ENCODE peak calls at places on chromosome 22, in five cellular contexts. A is bronchial epithelial cell; P is T-helper 1 cell; T is activated T-helper 9 cell treated with anti-CD3 and anti-CD28 coated beads, Interleukin-2, amount 50 U/mL, for 16 hours; C is dermis microvascular lymphatic vessel endothelial cell. X is an unnamed sample.

GRCh38 chr22:43829448-43829821 is 17.3 kb upstream of the EFCAB6 start:
- DNase-seq in A (no peak), P (no peak), T (no peak), C (no peak), X (no peak)

GRCh38 chr22:50009251-50009650 is 3.3 kb downstream of the IL17REL start:
- DNase-seq in A (no peak), P (no peak), T (no peak), C (no peak), X (no peak)

GRCh38 chr22:28867191-28867590 is 16.2 kb upstream of the ZNRF3 start:
- DNase-seq in A (no peak), P (no peak), T (no peak), C (no peak), X (no peak)

GRCh38 chr22:24516301-24516737 is 21.2 kb downstream of the UPB1 start:
- DNase-seq in A (peak), P (no peak), T (no peak), C (no peak), X (no peak)

GRCh38 chr22:41983516-41983915 is 14.3 kb downstream of the SEPTIN3 start:
- DNase-seq in A (peak), P (no peak), T (no peak), C (no peak), X (no peak)

GRCh38 chr22:50530857-50531545 is 1.2 kb upstream of the TYMP start:
- DNase-seq in A (peak), P (peak), T (peak), C (no peak), X (peak)

GRCh38 chr22:20550851-20551744 is 43.7 kb downstream of the MED15 start:
- DNase-seq in A (peak), P (peak), T (peak), C (no peak), X (peak)

GRCh38 chr22:27377901-27378300 is 423.7 kb downstream of the MN1 start:
- DNase-seq in A (no peak), P (no peak), T (no peak), C (no peak), X (no peak)

GRCh38 chr22:31243339-31244043 is 31.4 kb downstream of the LIMK2 start:
- DNase-seq in A (peak), P (no peak), T (no peak), C (no peak), X (no peak)

GRCh38 chr22:21652547-21653545 is 10.7 kb downstream of the SDF2L1 start:
- DNase-seq in A (no peak), P (no peak), T (no peak), C (no peak), X (peak)

GRCh38 chr22:47092896-47093311 is 330.5 kb downstream of the TBC1D22A start:
- DNase-seq in A (peak), P (no peak), T (no peak), C (no peak), X (no peak)

GRCh38 chr22:42269407-42270177 is 861 bp downstream of the TCF20 start:
- DNase-seq in A (peak), P (peak), T (peak), C (no peak), X (peak)

GRCh38 chr22:17272511-17272991 is 53.3 kb upstream of the ADA2 start:
- DNase-seq in A (no peak), P (no peak), T (no peak), C (no peak), X (peak)

GRCh38 chr22:20524004-20524481 is 16.6 kb downstream of the MED15 start:
- DNase-seq in A (peak), P (no peak), T (no peak), C (peak), X (no peak)

GRCh38 chr22:25081409-25081824 is 118.2 kb upstream of the CRYBB3 start:
- DNase-seq in A (peak), P (peak), T (no peak), C (peak), X (peak)

GRCh38 chr22:26139320-26139719 is 29.9 kb upstream of the SEZ6L start:
- DNase-seq in A (no peak), P (no peak), T (no peak), C (no peak), X (no peak)

GRCh38 chr22:27094633-27095308 is 437.4 kb downstream of the MIAT start:
- DNase-seq in A (no peak), P (no peak), T (no peak), C (no peak), X (no peak)

GRCh38 chr22:28207281-28208030 is 288.4 kb upstream of the PITPNB start:
- DNase-seq in A (no peak), P (no peak), T (no peak), C (no peak), X (no peak)

GRCh38 chr22:46107089-46107664 is 43.1 kb upstream of the PPARA start:
- DNase-seq in A (peak), P (no peak), T (no peak), C (no peak), X (no peak)

GRCh38 chr22:42906605-42907338 is 49.7 kb upstream of the ARFGAP3 start:
- DNase-seq in A (no peak), P (no peak), T (no peak), C (no peak), X (no peak)

GRCh38 chr22:30610299-30610698 is 3.3 kb downstream of the TCN2 start:
- DNase-seq in A (no peak), P (no peak), T (no peak), C (no peak), X (no peak)

GRCh38 chr22:42957544-42957943 is 57.4 kb downstream of the PACSIN2 start:
- DNase-seq in A (no peak), P (no peak), T (no peak), C (no peak), X (no peak)

X was measured in ELF-1.